ENCODE peak calls at places on chromosome 19, in ten cellular contexts. E, Y, V, A, X, H, R, Q, L and J are unnamed samples.

GRCh38 chr19:51020988-51021651 is 1.6 kb upstream of the KLK10 start:
- DNase-seq in E (no peak), Y (peak), V (no peak), A (no peak), X (no peak), H (no peak), R (peak), Q (peak), L (peak), J (peak)

GRCh38 chr19:17931532-17932191 is 1.2 kb upstream of the CCDC124 start:
- DNase-seq in E (no peak), Y (no peak), V (no peak), A (no peak), X (no peak), H (no peak), R (no peak), Q (no peak), L (no peak), J (no peak)

GRCh38 chr19:48777139-48777538 is 21.8 kb downstream of the FGF21 start:
- DNase-seq in E (no peak), Y (no peak), V (no peak), A (no peak), X (no peak), H (no peak), R (no peak), Q (no peak), L (no peak), J (no peak)

GRCh38 chr19:55275851-55276719 is 3.8 kb downstream of the HSPBP1 start:
- DNase-seq in E (no peak), Y (no peak), V (no peak), A (no peak), X (no peak), H (no peak), R (no peak), Q (no peak), L (no peak), J (no peak)

GRCh38 chr19:52584686-52585085 is 14.6 kb downstream of the ZNF701 start:
- DNase-seq in E (no peak), Y (no peak), V (no peak), A (no peak), X (no peak), H (no peak), R (no peak), Q (no peak), L (no peak), J (no peak)

GRCh38 chr19:53158119-53158656 is 665 bp downstream of the ZNF347 start:
- DNase-seq in E (peak), Y (no peak), V (peak), A (peak), X (no peak), H (peak), R (no peak), Q (peak), L (peak), J (peak)

GRCh38 chr19:19568802-19569756 is 31.0 kb downstream of the CILP2 start:
- DNase-seq in E (no peak), Y (no peak), V (no peak), A (no peak), X (no peak), H (no peak), R (no peak), Q (no peak), L (peak), J (no peak)

GRCh38 chr19:53927745-53928144 is 18.7 kb downstream of the CACNG7 start:
- DNase-seq in E (peak), Y (peak), V (peak), A (no peak), X (no peak), H (no peak), R (no peak), Q (peak), L (no peak), J (peak)

GRCh38 chr19:17448190-17448967 is at the start of gene TMEM221:
- DNase-seq in E (peak), Y (no peak), V (peak), A (peak), X (no peak), H (no peak), R (no peak), Q (peak), L (peak), J (peak)

GRCh38 chr19:38676023-38676877 is 28.8 kb downstream of the ACTN4 start:
- DNase-seq in E (no peak), Y (peak), V (no peak), A (no peak), X (no peak), H (no peak), R (no peak), Q (peak), L (peak), J (peak)

GRCh38 chr19:1851581-1852293 is 3.5 kb upstream of the REXO1 start:
- DNase-seq in E (no peak), Y (no peak), V (no peak), A (peak), X (no peak), H (no peak), R (no peak), Q (no peak), L (no peak), J (no peak)

GRCh38 chr19:12665281-12665573 is 1.3 kb downstream of the MAN2B1 start:
- DNase-seq in E (peak), Y (no peak), V (no peak), A (peak), X (no peak), H (no peak), R (no peak), Q (no peak), L (no peak), J (no peak)

GRCh38 chr19:32403291-32403995 is 2.1 kb upstream of the DPY19L3 start:
- DNase-seq in E (no peak), Y (no peak), V (no peak), A (no peak), X (no peak), H (no peak), R (no peak), Q (no peak), L (no peak), J (no peak)

GRCh38 chr19:16252459-16253205 is 54.9 kb downstream of the AP1M1 start:
- DNase-seq in E (no peak), Y (no peak), V (no peak), A (no peak), X (no peak), H (no peak), R (no peak), Q (no peak), L (no peak), J (no peak)

GRCh38 chr19:39727070-39727800 is 10.6 kb downstream of the CLC start:
- DNase-seq in E (no peak), Y (no peak), V (no peak), A (no peak), X (no peak), H (no peak), R (no peak), Q (no peak), L (no peak), J (no peak)

GRCh38 chr19:10104665-10105221 is 1.4 kb upstream of the PPAN start:
- DNase-seq in E (peak), Y (no peak), V (no peak), A (peak), X (no peak), H (no peak), R (no peak), Q (no peak), L (no peak), J (no peak)

GRCh38 chr19:3359850-3360493 is 6.4 kb upstream of the NFIC start:
- DNase-seq in E (no peak), Y (no peak), V (no peak), A (peak), X (no peak), H (no peak), R (no peak), Q (peak), L (peak), J (peak)

GRCh38 chr19:45340232-45340898 is at the start of gene KLC3:
- DNase-seq in E (peak), Y (no peak), V (no peak), A (peak), X (peak), H (no peak), R (no peak), Q (peak), L (no peak), J (no peak)

GRCh38 chr19:48561412-48561811 is 9.4 kb downstream of the SULT2B1 start:
- DNase-seq in E (no peak), Y (no peak), V (no peak), A (no peak), X (no peak), H (no peak), R (no peak), Q (no peak), L (no peak), J (no peak)

GRCh38 chr19:5309438-5310204 is 31.0 kb downstream of the PTPRS start:
- DNase-seq in E (no peak), Y (no peak), V (no peak), A (no peak), X (no peak), H (no peak), R (no peak), Q (no peak), L (no peak), J (no peak)

GRCh38 chr19:32874605-32875004 is 5.0 kb upstream of the SLC7A9 start:
- DNase-seq in E (no peak), Y (no peak), V (no peak), A (no peak), X (no peak), H (peak), R (no peak), Q (no peak), L (no peak), J (no peak)

GRCh38 chr19:32453736-32454135 is 48.2 kb downstream of the DPY19L3 start:
- DNase-seq in E (no peak), Y (no peak), V (no peak), A (no peak), X (no peak), H (no peak), R (no peak), Q (peak), L (no peak), J (peak)

GRCh38 chr19:13935765-13936486 is 2.3 kb downstream of the PODNL1 start:
- DNase-seq in E (no peak), Y (no peak), V (no peak), A (no peak), X (no peak), H (no peak), R (no peak), Q (peak), L (no peak), J (no peak)

GRCh38 chr19:16133818-16134217 is 9.7 kb upstream of the HSH2D start:
- DNase-seq in E (no peak), Y (no peak), V (no peak), A (no peak), X (no peak), H (no peak), R (no peak), Q (no peak), L (no peak), J (no peak)

GRCh38 chr19:32397736-32398135 is 7.8 kb upstream of the DPY19L3 start:
- DNase-seq in E (no peak), Y (peak), V (no peak), A (no peak), X (no peak), H (no peak), R (no peak), Q (no peak), L (peak), J (no peak)

GRCh38 chr19:35232912-35233311 is 4.4 kb upstream of the FAM187B start:
- DNase-seq in E (no peak), Y (no peak), V (no peak), A (no peak), X (no peak), H (no peak), R (no peak), Q (peak), L (no peak), J (no peak)

GRCh38 chr19:16074488-16075365 is 1.6 kb upstream of the TPM4 start:
- DNase-seq in E (no peak), Y (no peak), V (no peak), A (no peak), X (no peak), H (no peak), R (no peak), Q (no peak), L (no peak), J (no peak)

GRCh38 chr19:39951686-39952085 is 17.3 kb upstream of the FCGBP start:
- DNase-seq in E (no peak), Y (peak), V (no peak), A (no peak), X (no peak), H (peak), R (no peak), Q (peak), L (no peak), J (peak)